ENCODE peak calls at places on chromosome 5, in nine cellular contexts. G, M, K, X, H, Y, J, Q and W are unnamed samples.

GRCh38 chr5:97629281-97629680 is 446.2 kb upstream of the RIOK2 start:
- DNase-seq in G (no peak), M (no peak), K (peak; percentile 94), X (peak; percentile 46), H (no peak), Y (peak; percentile 79), J (no peak), Q (peak; percentile 72), W (peak; percentile 79)

GRCh38 chr5:164013077-164013670 is 507.8 kb downstream of the MAT2B start:
- DNase-seq in G (peak; percentile 11), M (peak; percentile 24), K (peak; percentile 81), X (peak; percentile 66), H (peak; percentile 71), Y (peak; percentile 86), J (peak; percentile 27), Q (no peak), W (peak; percentile 95)

GRCh38 chr5:78472469-78473106 is 112.2 kb downstream of the SCAMP1 start:
- DNase-seq in G (no peak), M (no peak), K (peak; percentile 28), X (no peak), H (peak; percentile 54), Y (no peak), J (no peak), Q (no peak), W (peak; percentile 38)

GRCh38 chr5:72185717-72186388 is 78.6 kb downstream of the MAP1B start:
- DNase-seq in G (no peak), M (no peak), K (peak; percentile 86), X (no peak), H (no peak), Y (no peak), J (no peak), Q (no peak), W (no peak)

GRCh38 chr5:54889826-54890225 is 95.6 kb downstream of the ESM1 start:
- DNase-seq in G (no peak), M (no peak), K (peak; percentile 47), X (peak; percentile 82), H (peak; percentile 80), Y (peak; percentile 58), J (no peak), Q (no peak), W (peak; percentile 76)

GRCh38 chr5:158958048-158958994 is 141.4 kb downstream of the EBF1 start:
- DNase-seq in G (no peak), M (no peak), K (peak; percentile 53), X (no peak), H (no peak), Y (no peak), J (no peak), Q (no peak), W (no peak)

GRCh38 chr5:180784497-180785097 is 18.0 kb downstream of the MGAT1 start:
- DNase-seq in G (peak; percentile 84), M (peak; percentile 84), K (peak; percentile 89), X (peak; percentile 77), H (peak; percentile 59), Y (peak; percentile 87), J (peak; percentile 75), Q (peak; percentile 89), W (peak; percentile 90)

GRCh38 chr5:35926389-35927051 is 11.9 kb downstream of the CAPSL start:
- DNase-seq in G (peak; percentile 43), M (peak; percentile 64), K (peak; percentile 58), X (peak; percentile 39), H (peak; percentile 80), Y (peak; percentile 50), J (peak; percentile 63), Q (no peak), W (peak; percentile 66)

GRCh38 chr5:62779010-62779422 is 200.4 kb downstream of the LRRC70 start:
- DNase-seq in G (peak; percentile 66), M (no peak), K (peak; percentile 65), X (peak; percentile 57), H (peak; percentile 77), Y (peak; percentile 60), J (peak; percentile 77), Q (no peak), W (peak; percentile 78)

GRCh38 chr5:134114886-134115805 is 665 bp downstream of the TCF7 start:
- DNase-seq in G (peak; percentile 41), M (no peak), K (no peak), X (no peak), H (no peak), Y (no peak), J (peak; percentile 84), Q (no peak), W (no peak)

GRCh38 chr5:56307714-56308346 is 74.7 kb upstream of the ANKRD55 start:
- DNase-seq in G (no peak), M (no peak), K (no peak), X (no peak), H (no peak), Y (no peak), J (no peak), Q (no peak), W (no peak)

GRCh38 chr5:115050860-115051259 is 118.8 kb downstream of the TRIM36 start:
- DNase-seq in G (no peak), M (no peak), K (no peak), X (no peak), H (no peak), Y (no peak), J (no peak), Q (no peak), W (peak; percentile 2)

GRCh38 chr5:69335341-69335975 is 2.9 kb upstream of the CCDC125 start:
- DNase-seq in G (no peak), M (no peak), K (no peak), X (peak; percentile 28), H (no peak), Y (no peak), J (no peak), Q (no peak), W (no peak)

GRCh38 chr5:148989567-148989966 is 73.3 kb downstream of the SH3TC2 start:
- DNase-seq in G (no peak), M (no peak), K (no peak), X (peak; percentile 56), H (no peak), Y (peak; percentile 24), J (no peak), Q (no peak), W (no peak)

GRCh38 chr5:37735649-37736347 is 104.0 kb downstream of the GDNF start:
- DNase-seq in G (no peak), M (no peak), K (peak; percentile 37), X (no peak), H (peak; percentile 82), Y (peak; percentile 44), J (no peak), Q (no peak), W (no peak)

GRCh38 chr5:148398698-148399121 is 15.0 kb downstream of the FBXO38 start:
- DNase-seq in G (no peak), M (no peak), K (no peak), X (peak; percentile 40), H (no peak), Y (no peak), J (no peak), Q (no peak), W (no peak)

GRCh38 chr5:143782588-143783386 is 29.2 kb upstream of the HMHB1 start:
- DNase-seq in G (no peak), M (no peak), K (no peak), X (no peak), H (no peak), Y (no peak), J (no peak), Q (no peak), W (no peak)

GRCh38 chr5:10257870-10258269 is 7.8 kb downstream of the CCT5 start:
- DNase-seq in G (no peak), M (no peak), K (no peak), X (no peak), H (no peak), Y (no peak), J (no peak), Q (no peak), W (no peak)

GRCh38 chr5:66864240-66864884 is 268.2 kb downstream of the MAST4 start:
- DNase-seq in G (peak; percentile 14), M (no peak), K (peak; percentile 77), X (peak; percentile 50), H (peak; percentile 51), Y (peak; percentile 47), J (no peak), Q (no peak), W (peak; percentile 72)
- TF ChIP-seq CTCF in G (peak; percentile 73), M (no peak), K (peak; percentile 74), X (peak; percentile 48), H (peak; percentile 67), Y (peak; percentile 54), J (peak; percentile 39), Q (peak; percentile 28), W (peak; percentile 74)

GRCh38 chr5:140590861-140591260 is 26.2 kb downstream of the SLC35A4 start:
- DNase-seq in G (no peak), M (no peak), K (no peak), X (peak; percentile 76), H (no peak), Y (no peak), J (no peak), Q (no peak), W (no peak)
- H3K4me3 ChIP-seq in G (no peak overlapping the region), M (no peak overlapping the region), K (no peak overlapping the region), X (no peak overlapping the region), H (no peak overlapping the region), Y (no peak overlapping the region), J (no peak overlapping the region), Q (no peak overlapping the region), W (no peak overlapping the region)

DNA sequence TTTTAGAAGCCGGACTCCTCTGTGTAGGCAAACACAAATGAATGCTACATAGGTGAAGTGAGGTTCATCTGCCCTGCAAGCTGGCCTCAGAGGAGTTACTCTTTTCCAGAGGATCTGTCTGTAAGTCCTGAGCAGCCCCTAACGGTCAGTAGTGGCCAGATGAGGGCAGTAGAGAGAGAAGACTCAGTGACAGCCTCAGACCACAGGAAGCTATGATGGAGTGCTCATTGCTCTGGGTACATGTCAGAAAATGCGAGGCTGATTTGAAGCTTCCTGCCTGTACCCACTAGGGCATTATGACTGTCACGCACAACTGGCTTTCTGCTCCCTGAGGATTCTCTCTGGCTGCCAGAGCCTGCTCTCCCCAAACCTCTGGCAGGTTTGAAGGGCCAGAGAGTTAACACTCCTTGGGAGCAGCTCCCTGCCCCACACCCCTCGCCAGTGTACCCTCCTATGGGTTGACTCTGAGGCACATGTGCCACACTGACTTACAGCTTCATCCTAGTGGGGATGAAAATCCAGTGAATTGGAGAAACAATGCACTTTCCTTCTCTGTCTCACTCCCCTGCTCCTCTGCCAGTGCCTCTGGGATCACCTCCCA is 141.5 kb downstream of the GABRG2 start:
- DNase-seq in G (no peak), M (no peak), K (no peak), X (peak; percentile 12), H (peak; percentile 66), Y (no peak), J (peak; percentile 42), Q (no peak), W (no peak)
- TF ChIP-seq CTCF in G (no peak), M (no peak), K (peak; percentile 4), X (no peak), H (peak; percentile 54), Y (no peak), J (peak; percentile 52), Q (peak; percentile 40), W (no peak)

DNA sequence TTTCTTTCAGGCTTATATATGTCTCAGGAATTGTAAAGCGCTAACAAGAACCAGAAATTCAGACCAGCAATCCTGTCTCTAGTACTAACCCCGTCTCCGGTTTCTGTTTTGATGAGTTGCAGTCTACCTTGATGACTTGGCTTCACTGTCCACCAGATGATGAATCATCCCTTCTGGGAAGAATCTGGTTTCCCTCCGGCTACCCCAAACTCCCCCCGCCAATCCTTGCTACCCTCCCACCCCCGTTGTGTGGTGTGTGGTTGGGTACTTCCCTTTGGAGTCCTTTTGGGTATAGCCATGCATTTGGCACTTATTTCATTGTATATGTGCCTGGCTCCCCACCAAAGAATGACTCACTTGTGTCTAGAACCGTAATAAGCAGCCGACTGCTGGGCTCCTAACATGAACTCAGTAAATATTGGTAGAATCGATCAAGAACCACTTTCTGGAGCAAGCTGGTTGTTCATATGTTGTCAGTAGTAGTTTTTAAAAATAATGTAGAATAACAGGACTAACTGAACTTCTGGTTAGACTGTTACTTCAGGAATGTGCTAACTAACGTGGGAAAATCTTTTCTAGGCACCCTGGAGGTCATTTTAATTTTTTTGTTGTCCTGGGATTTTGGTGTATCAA is 8.3 kb upstream of the TGFBI start:
- DNase-seq in G (peak; percentile 89), M (peak; percentile 73), K (peak; percentile 99), X (peak; percentile 99), H (peak; percentile 82), Y (peak; percentile 99), J (peak; percentile 41), Q (no peak), W (peak; percentile 95)
- H3K4me3 ChIP-seq in G (no peak overlapping the region), M (no peak overlapping the region), K (no peak overlapping the region), X (no peak overlapping the region), H (no peak overlapping the region), Y (no peak overlapping the region), J (no peak overlapping the region), Q (no peak overlapping the region), W (no peak overlapping the region)